ENCODE peak calls at places on chromosomes 12 and 14, in nine cellular contexts. One of them, this sample, is unnamed. For H3K4me1, the result is how much of the 10 kb centered on the place peaks cover.

GRCh38 chr14:101709962-101710891 is 51.3 kb upstream of the PPP2R5C start:
- DNase-seq in IMR-90: no peak
- DNase-seq in H9: peak
- DNase-seq in adipocyte: no peak
- DNase-seq in mammary epithelial cell: peak
- DNase-seq in NT2/D1: no peak
- DNase-seq in PC-3: peak
- DNase-seq in endothelial cell of umbilical vein: no peak
- DNase-seq in colonic mucosa: peak
- DNase-seq in this sample: no peak

GRCh38 chr14:86652512-86652911 is 1122.6 kb downstream of the FLRT2 start:
- DNase-seq in IMR-90: peak
- DNase-seq in H9: no peak
- DNase-seq in adipocyte: peak
- DNase-seq in mammary epithelial cell: no peak
- DNase-seq in NT2/D1: no peak
- DNase-seq in PC-3: no peak
- DNase-seq in endothelial cell of umbilical vein: no peak
- DNase-seq in colonic mucosa: no peak
- DNase-seq in this sample: no peak

GRCh38 chr12:1836854-1837411 is 16.6 kb downstream of the LRTM2 start:
- DNase-seq in IMR-90: no peak
- DNase-seq in H9: no peak
- DNase-seq in adipocyte: no peak
- DNase-seq in mammary epithelial cell: no peak
- DNase-seq in NT2/D1: no peak
- DNase-seq in PC-3: peak
- DNase-seq in endothelial cell of umbilical vein: no peak
- DNase-seq in colonic mucosa: no peak
- DNase-seq in this sample: no peak

GRCh38 chr12:14663002-14663401 is 33.4 kb downstream of the GUCY2C start:
- DNase-seq in IMR-90: no peak
- DNase-seq in H9: no peak
- DNase-seq in adipocyte: no peak
- DNase-seq in mammary epithelial cell: no peak
- DNase-seq in NT2/D1: no peak
- DNase-seq in PC-3: no peak
- DNase-seq in endothelial cell of umbilical vein: no peak
- DNase-seq in colonic mucosa: no peak
- DNase-seq in this sample: no peak

GRCh38 chr12:94244165-94245133 is 96.1 kb downstream of the PLXNC1 start:
- DNase-seq in IMR-90: no peak
- DNase-seq in H9: no peak
- DNase-seq in adipocyte: no peak
- DNase-seq in mammary epithelial cell: no peak
- DNase-seq in NT2/D1: no peak
- DNase-seq in PC-3: no peak
- DNase-seq in endothelial cell of umbilical vein: no peak
- DNase-seq in colonic mucosa: no peak
- DNase-seq in this sample: peak

GRCh38 chr14:54889919-54890318 is 12.7 kb downstream of the GCH1 start:
- DNase-seq in IMR-90: peak
- DNase-seq in H9: no peak
- DNase-seq in adipocyte: no peak
- DNase-seq in mammary epithelial cell: peak
- DNase-seq in NT2/D1: no peak
- DNase-seq in PC-3: peak
- DNase-seq in endothelial cell of umbilical vein: no peak
- DNase-seq in colonic mucosa: no peak
- DNase-seq in this sample: no peak

GRCh38 chr12:117897379-117898161 is 71.2 kb downstream of the KSR2 start:
- DNase-seq in IMR-90: no peak
- DNase-seq in H9: no peak
- DNase-seq in adipocyte: no peak
- DNase-seq in mammary epithelial cell: no peak
- DNase-seq in NT2/D1: no peak
- DNase-seq in PC-3: no peak
- DNase-seq in endothelial cell of umbilical vein: no peak
- DNase-seq in colonic mucosa: no peak
- DNase-seq in this sample: no peak

GRCh38 chr12:59119676-59120075 is 199.4 kb upstream of the LRIG3 start:
- DNase-seq in IMR-90: peak
- DNase-seq in H9: no peak
- DNase-seq in adipocyte: peak
- DNase-seq in mammary epithelial cell: peak
- DNase-seq in NT2/D1: no peak
- DNase-seq in PC-3: peak
- DNase-seq in endothelial cell of umbilical vein: no peak
- DNase-seq in colonic mucosa: no peak
- DNase-seq in this sample: no peak

GRCh38 chr14:84351646-84352045 is 1178.3 kb upstream of the FLRT2 start:
- DNase-seq in IMR-90: peak
- DNase-seq in H9: no peak
- DNase-seq in adipocyte: no peak
- DNase-seq in mammary epithelial cell: no peak
- DNase-seq in NT2/D1: no peak
- DNase-seq in PC-3: no peak
- DNase-seq in endothelial cell of umbilical vein: no peak
- DNase-seq in colonic mucosa: no peak
- DNase-seq in this sample: no peak

GRCh38 chr14:68687746-68688145 is 105.1 kb downstream of the ZFP36L1 start:
- DNase-seq in IMR-90: peak
- DNase-seq in H9: no peak
- DNase-seq in adipocyte: peak
- DNase-seq in mammary epithelial cell: peak
- DNase-seq in NT2/D1: no peak
- DNase-seq in PC-3: peak
- DNase-seq in endothelial cell of umbilical vein: no peak
- DNase-seq in colonic mucosa: no peak
- DNase-seq in this sample: no peak

GRCh38 chr12:73185403-73185802 is 913.2 kb downstream of the TRHDE start:
- DNase-seq in IMR-90: no peak
- DNase-seq in H9: no peak
- DNase-seq in adipocyte: no peak
- DNase-seq in mammary epithelial cell: no peak
- DNase-seq in NT2/D1: no peak
- DNase-seq in PC-3: no peak
- DNase-seq in endothelial cell of umbilical vein: no peak
- DNase-seq in colonic mucosa: no peak
- DNase-seq in this sample: no peak
- H3K9ac ChIP-seq in IMR-90: no peak
- H3K9ac ChIP-seq in H9: no peak
- H3K9ac ChIP-seq in adipocyte: no peak
- H3K9ac ChIP-seq in mammary epithelial cell: no peak
- H3K9ac ChIP-seq in NT2/D1: no peak
- H3K9ac ChIP-seq in PC-3: no peak
- H3K9ac ChIP-seq in endothelial cell of umbilical vein: no peak
- H3K9ac ChIP-seq in colonic mucosa: no peak
- H3K9ac ChIP-seq in this sample: no peak

GRCh38 chr12:29700761-29701481 is 82.8 kb downstream of the TMTC1 start:
- DNase-seq in IMR-90: no peak
- DNase-seq in H9: no peak
- DNase-seq in adipocyte: no peak
- DNase-seq in mammary epithelial cell: no peak
- DNase-seq in NT2/D1: no peak
- DNase-seq in PC-3: no peak
- DNase-seq in endothelial cell of umbilical vein: no peak
- DNase-seq in colonic mucosa: no peak
- DNase-seq in this sample: no peak
- H3K4me1 ChIP-seq in IMR-90: under half
- H3K4me1 ChIP-seq in H9: under half
- H3K4me1 ChIP-seq in adipocyte: under half
- H3K4me1 ChIP-seq in mammary epithelial cell: under half
- H3K4me1 ChIP-seq in NT2/D1: under half
- H3K4me1 ChIP-seq in PC-3: under half
- H3K4me1 ChIP-seq in endothelial cell of umbilical vein: under half
- H3K4me1 ChIP-seq in colonic mucosa: under half
- H3K4me1 ChIP-seq in this sample: under half

GRCh38 chr14:105860615-105861580 is 334.5 kb downstream of the TMEM121 start:
- DNase-seq in IMR-90: no peak
- DNase-seq in H9: no peak
- DNase-seq in adipocyte: no peak
- DNase-seq in mammary epithelial cell: no peak
- DNase-seq in NT2/D1: no peak
- DNase-seq in PC-3: no peak
- DNase-seq in endothelial cell of umbilical vein: no peak
- DNase-seq in colonic mucosa: no peak
- DNase-seq in this sample: no peak
- H3K9ac ChIP-seq in IMR-90: no peak
- H3K9ac ChIP-seq in H9: no peak
- H3K9ac ChIP-seq in adipocyte: no peak
- H3K9ac ChIP-seq in mammary epithelial cell: no peak
- H3K9ac ChIP-seq in NT2/D1: no peak
- H3K9ac ChIP-seq in PC-3: no peak
- H3K9ac ChIP-seq in endothelial cell of umbilical vein: no peak
- H3K9ac ChIP-seq in colonic mucosa: no peak
- H3K9ac ChIP-seq in this sample: no peak

GRCh38 chr12:71159260-71159659 is 1.5 kb upstream of the TSPAN8 start:
- DNase-seq in IMR-90: no peak
- DNase-seq in H9: no peak
- DNase-seq in adipocyte: no peak
- DNase-seq in mammary epithelial cell: no peak
- DNase-seq in NT2/D1: no peak
- DNase-seq in PC-3: peak
- DNase-seq in endothelial cell of umbilical vein: no peak
- DNase-seq in colonic mucosa: no peak
- DNase-seq in this sample: no peak

GRCh38 chr12:71158361-71158882 is 623 bp upstream of the TSPAN8 start:
- DNase-seq in IMR-90: no peak
- DNase-seq in H9: no peak
- DNase-seq in adipocyte: no peak
- DNase-seq in mammary epithelial cell: no peak
- DNase-seq in NT2/D1: no peak
- DNase-seq in PC-3: peak
- DNase-seq in endothelial cell of umbilical vein: peak
- DNase-seq in colonic mucosa: peak
- DNase-seq in this sample: no peak

GRCh38 chr12:71152838-71153237 is 5.0 kb downstream of the TSPAN8 start:
- DNase-seq in IMR-90: no peak
- DNase-seq in H9: no peak
- DNase-seq in adipocyte: no peak
- DNase-seq in mammary epithelial cell: no peak
- DNase-seq in NT2/D1: no peak
- DNase-seq in PC-3: peak
- DNase-seq in endothelial cell of umbilical vein: peak
- DNase-seq in colonic mucosa: no peak
- DNase-seq in this sample: no peak

GRCh38 chr12:71157601-71158233 is at the start of gene TSPAN8:
- DNase-seq in IMR-90: no peak
- DNase-seq in H9: no peak
- DNase-seq in adipocyte: peak
- DNase-seq in mammary epithelial cell: no peak
- DNase-seq in NT2/D1: no peak
- DNase-seq in PC-3: peak
- DNase-seq in endothelial cell of umbilical vein: peak
- DNase-seq in colonic mucosa: peak
- DNase-seq in this sample: no peak

DNA sequence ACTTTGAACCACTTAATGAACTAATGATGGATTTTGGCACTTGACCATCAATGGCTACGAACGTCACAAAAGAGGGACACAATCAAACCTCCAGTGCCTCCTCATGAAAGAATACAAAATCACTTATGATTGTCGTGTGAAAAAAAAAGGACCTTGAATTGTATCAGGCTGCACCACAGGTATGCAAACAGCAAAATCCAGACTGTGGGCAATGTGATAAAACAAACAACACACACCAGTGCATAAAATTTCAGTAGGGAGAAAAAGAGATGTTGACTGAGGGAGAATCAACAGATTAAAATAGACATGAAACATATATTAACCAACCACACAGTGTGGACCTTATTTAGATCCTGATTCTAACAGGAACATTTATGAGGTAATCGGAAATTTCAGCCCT is 2.6 kb downstream of the TSPAN8 start:
- DNase-seq in IMR-90: no peak
- DNase-seq in H9: no peak
- DNase-seq in adipocyte: no peak
- DNase-seq in mammary epithelial cell: no peak
- DNase-seq in NT2/D1: no peak
- DNase-seq in PC-3: no peak
- DNase-seq in endothelial cell of umbilical vein: no peak
- DNase-seq in colonic mucosa: no peak
- DNase-seq in this sample: no peak
- H3K4me1 ChIP-seq in IMR-90: under half
- H3K4me1 ChIP-seq in H9: under half
- H3K4me1 ChIP-seq in adipocyte: under half
- H3K4me1 ChIP-seq in mammary epithelial cell: under half
- H3K4me1 ChIP-seq in NT2/D1: under half
- H3K4me1 ChIP-seq in PC-3: under half
- H3K4me1 ChIP-seq in endothelial cell of umbilical vein: under half
- H3K4me1 ChIP-seq in colonic mucosa: under half
- H3K4me1 ChIP-seq in this sample: under half

DNA sequence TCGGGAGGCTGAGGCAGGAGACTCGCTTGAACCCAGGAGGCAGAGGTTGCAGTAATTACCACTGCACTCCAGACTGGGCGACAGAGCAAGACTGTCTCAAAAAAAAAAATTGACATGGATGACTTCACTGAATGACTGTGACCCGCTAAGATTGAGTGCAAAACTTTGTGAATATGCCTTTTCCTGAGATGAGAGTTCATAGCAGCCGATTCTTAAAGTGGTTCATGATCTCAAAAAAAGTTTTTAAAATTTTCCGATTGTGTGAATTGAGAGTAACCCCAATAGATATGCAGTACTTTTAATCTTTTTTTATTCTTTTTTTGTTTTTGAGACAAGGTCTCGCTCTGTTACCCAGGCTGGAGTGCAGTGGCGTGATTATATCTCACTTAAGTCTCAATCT is 1.2 kb downstream of the TCTN1 start:
- DNase-seq in IMR-90: no peak
- DNase-seq in H9: no peak
- DNase-seq in adipocyte: no peak
- DNase-seq in mammary epithelial cell: no peak
- DNase-seq in NT2/D1: no peak
- DNase-seq in PC-3: no peak
- DNase-seq in endothelial cell of umbilical vein: no peak
- DNase-seq in colonic mucosa: no peak
- DNase-seq in this sample: no peak
- H3K9ac ChIP-seq in IMR-90: no peak
- H3K9ac ChIP-seq in H9: no peak
- H3K9ac ChIP-seq in adipocyte: no peak
- H3K9ac ChIP-seq in mammary epithelial cell: no peak
- H3K9ac ChIP-seq in NT2/D1: no peak
- H3K9ac ChIP-seq in PC-3: no peak
- H3K9ac ChIP-seq in endothelial cell of umbilical vein: no peak
- H3K9ac ChIP-seq in colonic mucosa: no peak
- H3K9ac ChIP-seq in this sample: peak

GRCh38 chr12:52392465-52393007 is 7.1 kb upstream of the KRT84 start:
- DNase-seq in IMR-90: no peak
- DNase-seq in H9: no peak
- DNase-seq in adipocyte: no peak
- DNase-seq in mammary epithelial cell: peak
- DNase-seq in NT2/D1: no peak
- DNase-seq in PC-3: no peak
- DNase-seq in endothelial cell of umbilical vein: no peak
- DNase-seq in colonic mucosa: no peak
- DNase-seq in this sample: no peak
- H3K4me1 ChIP-seq in IMR-90: under half
- H3K4me1 ChIP-seq in H9: under half
- H3K4me1 ChIP-seq in adipocyte: under half
- H3K4me1 ChIP-seq in mammary epithelial cell: half or more
- H3K4me1 ChIP-seq in NT2/D1: under half
- H3K4me1 ChIP-seq in PC-3: under half
- H3K4me1 ChIP-seq in endothelial cell of umbilical vein: under half
- H3K4me1 ChIP-seq in colonic mucosa: under half
- H3K4me1 ChIP-seq in this sample: under half

GRCh38 chr14:100065161-100065871 is at the start of gene EVL:
- DNase-seq in IMR-90: no peak
- DNase-seq in H9: no peak
- DNase-seq in adipocyte: no peak
- DNase-seq in mammary epithelial cell: no peak
- DNase-seq in NT2/D1: no peak
- DNase-seq in PC-3: no peak
- DNase-seq in endothelial cell of umbilical vein: peak
- DNase-seq in colonic mucosa: no peak
- DNase-seq in this sample: peak
- H3K9ac ChIP-seq in IMR-90: no peak
- H3K9ac ChIP-seq in H9: no peak
- H3K9ac ChIP-seq in adipocyte: no peak
- H3K9ac ChIP-seq in mammary epithelial cell: no peak
- H3K9ac ChIP-seq in NT2/D1: no peak
- H3K9ac ChIP-seq in PC-3: no peak
- H3K9ac ChIP-seq in endothelial cell of umbilical vein: no peak
- H3K9ac ChIP-seq in colonic mucosa: peak
- H3K9ac ChIP-seq in this sample: peak